ENCODE peak calls at places on chromosomes 3 and 15, in four cellular contexts. X is lung, L is substantia nigra, I is H1. Q is an unnamed sample.

GRCh38 chr3:50610181-50610971 is 1.2 kb downstream of the CISH start:
- DNase-seq in I (no peak), X (no peak), L (no peak), Q (no peak)

GRCh38 chr15:26806161-26806560 is 33.3 kb upstream of the GABRB3 start:
- DNase-seq in I (no peak), L (no peak), X (no peak), Q (no peak)

GRCh38 chr3:66498718-66499611 is 1.9 kb downstream of the LRIG1 start:
- DNase-seq in I (no peak), X (no peak), L (peak; percentile 46), Q (peak; percentile 19)

GRCh38 chr3:30597131-30597768 is 9.2 kb upstream of the TGFBR2 start:
- DNase-seq in X (no peak), L (no peak), I (no peak), Q (no peak)

GRCh38 chr3:37053337-37053736 is 60.0 kb downstream of the MLH1 start:
- DNase-seq in L (no peak), X (no peak), I (no peak), Q (peak; percentile 18)

GRCh38 chr3:53859178-53859577 is 12.8 kb downstream of the IL17RB start:
- DNase-seq in X (no peak), L (no peak), I (no peak), Q (no peak)

GRCh38 chr15:73991260-73991659 is 835 bp downstream of the STOML1 start:
- DNase-seq in X (peak; percentile 84), I (no peak), L (peak; percentile 33), Q (no peak)

GRCh38 chr3:146505496-146505895 is 36.1 kb upstream of the PLSCR2 start:
- DNase-seq in X (no peak), I (no peak), L (no peak), Q (no peak)

GRCh38 chr15:80694624-80695098 is 449 bp upstream of the ABHD17C start:
- DNase-seq in X (no peak), L (no peak), I (peak; percentile 63), Q (no peak)

GRCh38 chr3:43855674-43856299 is 165.0 kb downstream of the ABHD5 start:
- DNase-seq in I (peak; percentile 84), L (no peak), X (peak; percentile 70), Q (peak; percentile 58)

GRCh38 chr3:79516795-79517194 is 251.0 kb downstream of the ROBO1 start:
- DNase-seq in X (no peak), L (no peak), I (no peak), Q (no peak)

GRCh38 chr15:30038667-30039523 is 43.9 kb upstream of the GOLGA8J start:
- DNase-seq in L (peak; percentile 80), X (no peak), I (no peak), Q (no peak)

GRCh38 chr15:46461416-46461815 is 826.6 kb downstream of the SQOR start:
- DNase-seq in X (no peak), L (no peak), I (no peak), Q (no peak)

GRCh38 chr15:100809151-100809550 is 70.5 kb upstream of the ALDH1A3 start:
- DNase-seq in I (no peak), X (no peak), L (no peak), Q (no peak)

GRCh38 chr3:44348993-44349392 is 10.4 kb downstream of the TCAIM start:
- DNase-seq in I (no peak), X (no peak), L (no peak), Q (no peak)

GRCh38 chr3:3765661-3766060 is 33.6 kb upstream of the LRRN1 start:
- DNase-seq in X (no peak), L (no peak), I (no peak), Q (no peak)
- H3K27ac ChIP-seq in X (no peak overlapping the region), L (no peak overlapping the region), I (no peak overlapping the region), Q (no peak overlapping the region)

GRCh38 chr3:158769519-158770253 is 32.2 kb upstream of the MFSD1 start:
- DNase-seq in I (no peak), X (no peak), L (no peak), Q (no peak)
- H3K27ac ChIP-seq in I (no peak overlapping the region), X (peak overlapping the region; percentile 86), L (no peak overlapping the region), Q (no peak overlapping the region)

GRCh38 chr15:94080416-94080815 is 150.9 kb upstream of the MCTP2 start:
- DNase-seq in I (peak; percentile 47), X (no peak), L (no peak), Q (no peak)
- H3K27ac ChIP-seq in I (no peak overlapping the region), X (no peak overlapping the region), L (no peak overlapping the region), Q (no peak overlapping the region)

GRCh38 chr3:115141018-115141757 is 5.9 kb downstream of the ZBTB20 start:
- DNase-seq in I (no peak), X (no peak), L (no peak), Q (no peak)
- H3K27ac ChIP-seq in I (no peak overlapping the region), X (no peak overlapping the region), L (no peak overlapping the region), Q (no peak overlapping the region)

DNA sequence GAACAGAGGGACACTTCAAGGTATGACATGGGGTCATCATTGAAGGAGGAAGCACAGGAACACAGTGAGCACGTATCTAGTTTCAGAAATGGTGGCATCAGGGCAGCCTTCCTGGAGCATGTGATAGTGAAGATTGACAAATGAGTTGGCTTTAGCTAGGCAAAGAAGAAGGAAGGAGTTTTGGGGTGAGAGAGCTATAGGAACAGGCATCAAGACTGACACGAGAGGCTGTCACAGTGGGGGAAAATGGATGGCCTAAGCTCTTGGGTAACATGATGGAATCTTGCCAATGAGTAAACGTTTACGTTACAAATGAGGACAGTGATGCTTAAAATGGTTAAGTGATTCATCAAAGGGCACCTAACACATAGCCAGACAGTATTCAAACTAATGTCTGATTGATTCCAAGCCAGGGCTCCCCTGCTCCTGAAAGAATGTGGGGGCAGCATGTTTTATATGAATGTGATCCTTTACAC is 23.1 kb upstream of the GPR171 start:
- DNase-seq in X (no peak), I (no peak), L (no peak), Q (no peak)
- H3K27ac ChIP-seq in X (no peak overlapping the region), I (no peak overlapping the region), L (no peak overlapping the region), Q (no peak overlapping the region)

GRCh38 chr15:40309344-40309862 is 1.7 kb upstream of the PLCB2 start:
- DNase-seq in I (no peak), L (no peak), X (no peak), Q (no peak)
- H3K27ac ChIP-seq in I (no peak overlapping the region), L (no peak overlapping the region), X (no peak overlapping the region), Q (no peak overlapping the region)

GRCh38 chr15:59371458-59372351 is 966 bp downstream of the MYO1E start:
- DNase-seq in X (peak; percentile 37), L (peak; percentile 32), I (peak; percentile 56), Q (peak; percentile 20)

GRCh38 chr15:59369597-59369996 is 3.1 kb downstream of the MYO1E start:
- DNase-seq in L (no peak), X (no peak), I (no peak), Q (no peak)

GRCh38 chr15:59364238-59364637 is 8.4 kb downstream of the MYO1E start:
- DNase-seq in L (no peak), X (no peak), I (no peak), Q (no peak)

GRCh38 chr15:59366368-59367021 is 6.2 kb downstream of the MYO1E start:
- DNase-seq in L (no peak), I (no peak), X (no peak), Q (no peak)

GRCh38 chr15:59367022-59367451 is 5.6 kb downstream of the MYO1E start:
- DNase-seq in L (no peak), X (no peak), I (no peak), Q (no peak)
- H3K27ac ChIP-seq in L (peak overlapping the region; percentile 35), X (no peak overlapping the region), I (no peak overlapping the region), Q (no peak overlapping the region)

DNA sequence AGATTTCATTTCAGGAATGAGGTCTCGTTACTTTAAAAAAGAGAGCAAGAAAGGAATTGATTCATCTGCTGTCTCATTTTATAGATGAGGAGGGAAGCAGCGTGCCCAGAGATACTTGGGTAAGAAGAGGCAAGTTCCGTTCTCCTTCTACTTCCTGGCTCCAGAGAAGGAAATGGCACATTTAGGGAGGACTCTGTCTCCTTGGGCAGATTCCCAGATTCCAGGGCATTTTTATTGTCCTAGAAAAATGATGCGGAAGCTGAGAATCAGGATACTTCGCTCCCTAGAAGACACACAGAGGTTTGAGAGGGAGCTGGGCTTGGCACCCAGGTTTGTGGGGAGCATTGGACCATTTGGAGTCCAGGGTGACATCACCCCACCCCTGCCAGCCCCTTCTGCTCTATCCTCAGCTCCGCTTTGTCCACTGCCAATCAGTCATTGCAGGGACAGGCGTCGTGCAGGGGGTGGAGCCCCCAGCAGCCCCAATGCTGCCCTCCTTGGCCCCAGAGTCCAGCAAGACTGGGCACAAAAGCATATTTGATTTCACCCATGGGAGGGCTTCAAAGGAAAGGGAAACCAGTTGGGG is 129.9 kb upstream of the MEF2A start:
- DNase-seq in I (no peak), X (no peak), L (no peak), Q (no peak)
- H3K27ac ChIP-seq in I (no peak overlapping the region), X (peak overlapping the region; percentile 49), L (no peak overlapping the region), Q (no peak overlapping the region)